ENCODE peak calls at places on chromosomes 13 and 19, in four cellular contexts. L is breast epithelium, X is substantia nigra, I is NCI-H774. V is an unnamed sample.

GRCh38 chr19:15455996-15456395 is 6.2 kb upstream of the WIZ start:
- DNase-seq in L (no peak), X (no peak), I (no peak), V (no peak)

GRCh38 chr13:73171926-73172325 is 113.1 kb downstream of the KLF5 start:
- DNase-seq in L (no peak), I (no peak), X (no peak), V (no peak)

GRCh38 chr19:58499021-58499927 is 12.5 kb downstream of the SLC27A5 start:
- DNase-seq in I (peak; percentile 98), X (peak; percentile 99), L (peak; percentile 100), V (peak; percentile 100)

GRCh38 chr13:47076536-47076935 is 179.7 kb upstream of the HTR2A start:
- DNase-seq in L (no peak), X (no peak), I (no peak), V (no peak)

GRCh38 chr19:7940841-7941240 is 2.6 kb downstream of the TIMM44 start:
- DNase-seq in X (no peak), L (no peak), I (no peak), V (no peak)

GRCh38 chr13:40975441-40975840 is 43.7 kb downstream of the ELF1 start:
- DNase-seq in X (no peak), I (no peak), L (no peak), V (no peak)

GRCh38 chr13:21355304-21355703 is 103.8 kb downstream of the ZDHHC20 start:
- DNase-seq in L (no peak), I (no peak), X (no peak), V (no peak)

GRCh38 chr13:51758691-51759090 is 45.3 kb downstream of the DHRS12 start:
- DNase-seq in I (no peak), L (no peak), X (no peak), V (no peak)

GRCh38 chr13:27595055-27595811 is 25.1 kb downstream of the LNX2 start:
- DNase-seq in X (no peak), L (no peak), I (no peak), V (no peak)

GRCh38 chr19:35144600-35145436 is 1.8 kb downstream of the FXYD7 start:
- DNase-seq in L (no peak), I (no peak), X (no peak), V (peak; percentile 94)

GRCh38 chr13:111425326-111425725 is 104.9 kb downstream of the TEX29 start:
- DNase-seq in X (no peak), L (no peak), I (no peak), V (no peak)

GRCh38 chr19:49064768-49065611 is at the start of gene NTF4:
- DNase-seq in X (no peak), I (no peak), L (no peak), V (peak; percentile 70)

GRCh38 chr19:3249408-3249807 is 24.9 kb downstream of the CELF5 start:
- DNase-seq in L (no peak), I (peak; percentile 59), X (no peak), V (no peak)

GRCh38 chr13:63184693-63185092 is 1769.0 kb upstream of the PCDH20 start:
- DNase-seq in L (no peak), I (no peak), X (no peak), V (no peak)

GRCh38 chr19:16164222-16164890 is 9.0 kb downstream of the CIB3 start:
- DNase-seq in L (no peak), X (no peak), I (no peak), V (no peak)

GRCh38 chr19:40035996-40036395 is 20.0 kb downstream of the ZNF780B start:
- DNase-seq in L (no peak), I (no peak), X (no peak), V (no peak)

GRCh38 chr13:28679628-28680027 is 20.7 kb downstream of the POMP start:
- DNase-seq in I (no peak), L (no peak), X (no peak), V (no peak)

GRCh38 chr13:94706101-94706853 is 6.1 kb downstream of the SOX21 start:
- DNase-seq in I (no peak), X (no peak), L (no peak), V (no peak)

GRCh38 chr13:20465218-20465879 is 60.3 kb downstream of the CRYL1 start:
- DNase-seq in I (no peak), X (no peak), L (no peak), V (no peak)

GRCh38 chr19:43532571-43532961 is 422 bp upstream of the ZNF575 start:
- DNase-seq in I (peak; percentile 84), X (no peak), L (peak; percentile 59), V (no peak)

GRCh38 chr19:30085394-30085793 is 143.4 kb downstream of the URI1 start:
- DNase-seq in I (no peak), X (no peak), L (no peak), V (peak; percentile 24)

GRCh38 chr13:83085186-83085900 is 796.9 kb downstream of the SLITRK1 start:
- DNase-seq in L (no peak), X (no peak), I (no peak), V (no peak)

GRCh38 chr19:35021596-35021995 is 8.7 kb upstream of the SCN1B start:
- DNase-seq in I (no peak), L (no peak), X (no peak), V (no peak)

GRCh38 chr19:48158210-48158790 is 11.8 kb downstream of the LIG1 start:
- DNase-seq in I (no peak), L (no peak), X (no peak), V (no peak)

GRCh38 chr19:13116282-13117175 is at the start of gene TRMT1:
- DNase-seq in I (peak; percentile 84), L (peak; percentile 92), X (peak; percentile 74), V (peak; percentile 95)

GRCh38 chr19:18440421-18440877 is 2.5 kb upstream of the ISYNA1 start:
- DNase-seq in X (no peak), I (no peak), L (no peak), V (no peak)

GRCh38 chr13:109840201-109840892 is 54.0 kb upstream of the IRS2 start:
- DNase-seq in X (no peak), I (no peak), L (no peak), V (no peak)

GRCh38 chr19:48826606-48827020 is 9.7 kb downstream of the HSD17B14 start:
- DNase-seq in L (no peak), X (no peak), I (no peak), V (no peak)

GRCh38 chr13:44300895-44301638 is 72.6 kb upstream of the SERP2 start:
- DNase-seq in I (no peak), L (peak; percentile 60), X (no peak), V (peak; percentile 79)

GRCh38 chr13:40490086-40490723 is 176.2 kb downstream of the FOXO1 start:
- DNase-seq in I (no peak), X (no peak), L (no peak), V (no peak)